ENCODE peak calls at places on chromosomes 16 and 17, in nine cellular contexts. C is cardiac muscle cell, E is mucosa of descending colon, N is Peyer's patch, M is tibial artery, X is right atrium auricular region, O is OCI-LY7, A is upper lobe of left lung, T is PC-9. V is an unnamed sample. For H3K4me1, the result is how much of the 10 kb centered on the place peaks cover.

GRCh38 chr17:51189628-51190027 is 23.4 kb downstream of the NME2 start:
- DNase-seq in C (no peak), E (no peak), N (no peak), M (no peak), X (no peak), O (no peak), A (no peak), T (no peak), V (no peak)

GRCh38 chr17:42517516-42517915 is 18.5 kb upstream of the NAGLU start:
- DNase-seq in C (peak), E (peak), N (peak), M (peak), X (peak), O (peak), A (peak), T (peak), V (peak)

GRCh38 chr16:11783319-11784047 is 13.6 kb downstream of the ZC3H7A start:
- DNase-seq in C (peak), E (no peak), N (peak), M (no peak), X (no peak), O (peak), A (no peak), T (no peak), V (no peak)

GRCh38 chr16:54846761-54847160 is 83.9 kb upstream of the IRX5 start:
- DNase-seq in C (no peak), E (no peak), N (no peak), M (no peak), X (no peak), O (no peak), A (no peak), T (peak), V (no peak)

GRCh38 chr16:84986102-84986501 is 25.2 kb downstream of the ZDHHC7 start:
- DNase-seq in C (no peak), E (no peak), N (no peak), M (no peak), X (no peak), O (no peak), A (no peak), T (no peak), V (peak)

GRCh38 chr16:1057252-1057932 is 15.2 kb upstream of the SSTR5 start:
- DNase-seq in C (peak), E (peak), N (no peak), M (no peak), X (no peak), O (no peak), A (peak), T (no peak), V (no peak)

GRCh38 chr17:72614476-72614870 is 478.0 kb downstream of the SLC39A11 start:
- DNase-seq in C (no peak), E (no peak), N (no peak), M (no peak), X (no peak), O (no peak), A (no peak), T (no peak), V (no peak)

GRCh38 chr17:78000351-78000750 is 41.8 kb downstream of the TNRC6C start:
- DNase-seq in C (peak), E (no peak), N (no peak), M (no peak), X (no peak), O (no peak), A (no peak), T (no peak), V (no peak)

GRCh38 chr17:80931421-80932265 is 60.0 kb upstream of the CHMP6 start:
- DNase-seq in C (peak), E (no peak), N (no peak), M (no peak), X (no peak), O (no peak), A (no peak), T (no peak), V (no peak)

GRCh38 chr17:12118617-12119016 is 97.9 kb downstream of the MAP2K4 start:
- DNase-seq in C (no peak), E (no peak), N (no peak), M (no peak), X (no peak), O (no peak), A (no peak), T (no peak), V (no peak)

GRCh38 chr16:995087-995486 is 13.5 kb downstream of the SOX8 start:
- DNase-seq in C (peak), E (no peak), N (no peak), M (no peak), X (no peak), O (no peak), A (no peak), T (no peak), V (no peak)

DNA sequence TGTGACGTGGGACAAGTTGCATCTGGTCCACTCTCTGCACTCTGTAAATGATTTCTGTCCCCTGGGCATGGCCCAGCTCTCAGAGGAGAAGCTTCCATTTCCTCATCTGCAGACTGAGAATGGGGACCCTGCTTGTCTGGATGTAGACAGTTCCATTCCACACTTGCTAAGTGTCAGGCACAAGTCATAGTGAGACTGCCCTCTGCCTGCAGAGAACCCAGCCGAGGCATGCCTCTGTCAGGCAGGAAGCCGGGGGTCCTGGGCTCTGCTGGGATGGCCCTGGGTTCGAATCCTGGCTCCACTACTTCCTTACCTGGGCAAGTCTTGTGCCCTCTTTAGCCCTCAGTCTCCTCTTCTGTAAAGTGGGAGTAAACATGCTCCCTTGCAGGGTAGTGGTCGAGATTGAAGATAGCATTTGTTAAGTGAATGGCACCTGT is 4.1 kb downstream of the MAP2K3 start:
- DNase-seq in C (no peak), E (no peak), N (no peak), M (no peak), X (no peak), O (peak), A (no peak), T (no peak), V (no peak)
- TF ChIP-seq CTCF in C (no peak), E (no peak), N (no peak), M (no peak), X (peak), O (peak), A (no peak), T (no peak), V (no peak)

DNA sequence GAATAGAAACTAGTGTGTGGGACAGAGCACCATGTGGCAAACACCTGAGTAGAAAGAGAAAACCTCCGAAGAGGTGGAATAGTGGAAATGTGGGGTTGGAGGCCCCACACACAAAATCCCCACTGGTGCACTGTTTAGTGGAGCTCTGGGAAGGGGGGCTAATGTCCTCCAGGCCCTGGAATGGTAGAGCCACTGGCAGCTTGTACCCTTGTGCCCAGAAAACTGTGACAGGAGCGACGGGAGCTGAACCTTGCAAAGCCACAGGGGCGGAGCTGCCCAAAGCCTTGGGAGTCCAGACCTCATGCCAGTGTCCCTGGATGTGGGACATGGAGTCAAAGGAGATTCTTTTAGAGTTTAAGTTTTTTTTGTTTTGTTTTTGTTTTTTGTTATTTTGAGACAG is 50.6 kb downstream of the RNF112 start:
- DNase-seq in C (no peak), E (no peak), N (no peak), M (no peak), X (no peak), O (no peak), A (no peak), T (no peak), V (no peak)
- H3K4me1 ChIP-seq in C (under half), E (under half), N (under half), M (under half), X (under half), O (half or more), A (under half), T (under half), V (under half)

DNA sequence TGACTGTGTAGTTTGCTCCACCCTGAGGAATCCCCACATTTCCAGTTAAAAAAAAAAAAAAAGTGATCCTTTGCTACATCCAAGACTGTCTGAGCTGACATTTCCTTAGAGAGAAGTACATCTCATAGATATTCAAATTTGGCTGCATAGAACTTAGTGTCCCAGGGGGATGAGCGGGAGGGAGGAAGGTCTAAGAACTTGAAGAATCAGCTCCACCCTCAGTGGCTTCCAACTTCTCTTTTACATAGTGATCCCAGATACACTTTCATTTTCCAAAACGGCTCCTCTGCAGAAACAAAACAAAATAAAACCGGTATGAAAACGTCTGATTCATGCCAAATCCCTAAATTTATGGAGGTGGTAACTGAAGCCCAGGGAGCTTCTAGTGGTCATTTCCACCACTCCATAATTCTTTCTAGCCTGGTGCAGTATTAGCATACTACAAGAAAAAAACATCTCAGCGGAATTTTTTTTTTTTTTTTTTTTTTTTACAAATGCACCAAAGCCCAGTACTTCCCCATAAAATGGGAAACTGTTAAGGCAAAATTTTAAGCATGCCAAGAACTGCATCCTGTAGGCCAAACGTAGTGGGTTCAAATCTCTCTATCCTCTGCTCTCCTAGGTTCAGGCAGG is 29.4 kb downstream of the MAF start:
- DNase-seq in C (no peak), E (peak), N (no peak), M (no peak), X (no peak), O (no peak), A (no peak), T (no peak), V (no peak)
- H3K4me3 ChIP-seq in C (no peak), E (no peak), N (no peak), M (peak), X (peak), O (no peak), A (no peak), T (no peak), V (peak)

GRCh38 chr16:4850211-4850610 is 2.9 kb downstream of the UBN1 start:
- DNase-seq in C (peak), E (no peak), N (no peak), M (no peak), X (no peak), O (no peak), A (no peak), T (no peak), V (no peak)

GRCh38 chr16:4840984-4841383 is 6.1 kb downstream of the GLYR1 start:
- DNase-seq in C (no peak), E (no peak), N (no peak), M (no peak), X (no peak), O (no peak), A (no peak), T (no peak), V (no peak)

GRCh38 chr16:4846901-4847773 is at the start of the genes GLYR1 and UBN1:
- DNase-seq in C (peak), E (peak), N (peak), M (peak), X (peak), O (peak), A (peak), T (peak), V (peak)

GRCh38 chr16:4847774-4848587 is 700 bp downstream of the UBN1 start:
- DNase-seq in C (peak), E (peak), N (peak), M (peak), X (peak), O (peak), A (peak), T (peak), V (peak)

DNA sequence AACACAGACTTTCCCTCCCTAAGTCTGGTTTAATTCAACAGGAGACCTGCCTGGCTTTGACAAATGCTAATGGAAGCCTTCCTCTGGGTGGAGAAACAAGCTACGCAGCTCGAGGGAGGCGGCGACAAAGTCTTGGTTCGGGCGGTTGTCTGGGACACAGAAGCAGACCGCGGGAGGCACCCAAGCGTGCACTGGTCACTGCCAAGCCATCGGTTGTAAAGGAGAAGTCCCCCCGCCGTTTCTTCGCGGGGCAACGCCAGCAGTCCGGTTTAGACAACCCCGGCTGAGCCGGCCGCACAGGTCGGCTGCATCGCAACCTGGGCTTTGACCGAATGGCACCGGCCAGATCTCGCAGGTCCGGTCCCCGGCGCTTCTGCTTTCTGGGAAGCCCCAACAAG is 586 bp downstream of the GLYR1 start:
- DNase-seq in C (peak), E (peak), N (peak), M (peak), X (peak), O (peak), A (no peak), T (peak), V (peak)
- TF ChIP-seq CTCF in C (no peak), E (no peak), N (no peak), M (no peak), X (no peak), O (no peak), A (no peak), T (no peak), V (no peak)

GRCh38 chr17:37558299-37558698 is 50.9 kb downstream of the SYNRG start:
- DNase-seq in C (no peak), E (no peak), N (no peak), M (no peak), X (no peak), O (no peak), A (no peak), T (no peak), V (no peak)

GRCh38 chr17:37551788-37552187 is 57.4 kb downstream of the SYNRG start:
- DNase-seq in C (peak), E (no peak), N (no peak), M (no peak), X (no peak), O (no peak), A (no peak), T (no peak), V (no peak)

GRCh38 chr17:37557482-37557881 is 51.7 kb downstream of the SYNRG start:
- DNase-seq in C (no peak), E (no peak), N (no peak), M (no peak), X (no peak), O (no peak), A (no peak), T (no peak), V (no peak)

GRCh38 chr17:37553357-37553966 is 55.8 kb downstream of the SYNRG start:
- DNase-seq in C (no peak), E (no peak), N (no peak), M (no peak), X (no peak), O (no peak), A (no peak), T (no peak), V (no peak)

DNA sequence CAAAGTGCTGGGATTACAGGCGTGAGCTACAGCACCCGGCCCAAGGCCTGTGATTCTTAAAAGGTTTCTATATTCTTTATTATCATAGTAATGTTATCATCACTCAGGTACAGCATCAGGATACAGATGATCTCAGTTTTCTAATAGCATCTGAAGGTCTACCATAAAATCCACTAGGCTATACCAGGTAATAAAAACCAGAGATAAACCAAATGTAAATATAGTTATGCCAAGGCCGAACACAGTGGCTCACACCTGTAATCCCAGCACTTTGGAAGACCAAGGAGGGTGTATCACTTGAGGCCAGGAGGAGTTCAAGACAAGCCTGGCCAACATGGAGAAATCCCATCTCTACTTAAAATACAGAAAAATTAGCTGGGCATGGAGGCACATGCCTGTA is 53.8 kb downstream of the SYNRG start:
- DNase-seq in C (no peak), E (no peak), N (no peak), M (no peak), X (no peak), O (no peak), A (no peak), T (no peak), V (no peak)
- H3K4me1 ChIP-seq in C (under half), E (under half), N (under half), M (under half), X (under half), O (under half), A (under half), T (under half), V (under half)

V was measured in lower lobe of right lung.